ENCODE peak calls at places on chromosomes 16 and 17, in nine cellular contexts. One of them, this sample, is unnamed.
A peak's percentile ranks its signal among the peaks of the same experiment; 100 is the strongest.

GRCh38 chr16:66266436-66267286 is 99.8 kb upstream of the CDH5 start:
- DNase-seq in A549: no peak
- DNase-seq in CD8-positive, alpha-beta T cell: no peak
- DNase-seq in neuronal stem cell: no peak
- DNase-seq in stimulated activated CD8-positive, alpha-beta memory T cell treated with anti-CD3 and anti-CD28 coated beads, Interleukin-7, amount 100 ng/mL, for 1 hour: no peak
- DNase-seq in substantia nigra: no peak
- DNase-seq in NCI-H1105: no peak
- DNase-seq in cardiac septum: no peak
- DNase-seq in neural crest cell: no peak
- DNase-seq in this sample: peak; percentile 69

GRCh38 chr16:12099451-12100123 is 123.1 kb downstream of the SNX29 start:
- DNase-seq in A549: no peak
- DNase-seq in CD8-positive, alpha-beta T cell: no peak
- DNase-seq in neuronal stem cell: no peak
- DNase-seq in stimulated activated CD8-positive, alpha-beta memory T cell treated with anti-CD3 and anti-CD28 coated beads, Interleukin-7, amount 100 ng/mL, for 1 hour: no peak
- DNase-seq in substantia nigra: no peak
- DNase-seq in NCI-H1105: no peak
- DNase-seq in cardiac septum: no peak
- DNase-seq in neural crest cell: no peak
- DNase-seq in this sample: no peak

GRCh38 chr16:21590287-21590686 is 9.1 kb upstream of the METTL9 start:
- DNase-seq in A549: no peak
- DNase-seq in CD8-positive, alpha-beta T cell: no peak
- DNase-seq in neuronal stem cell: no peak
- DNase-seq in stimulated activated CD8-positive, alpha-beta memory T cell treated with anti-CD3 and anti-CD28 coated beads, Interleukin-7, amount 100 ng/mL, for 1 hour: no peak
- DNase-seq in substantia nigra: no peak
- DNase-seq in NCI-H1105: no peak
- DNase-seq in cardiac septum: no peak
- DNase-seq in neural crest cell: no peak
- DNase-seq in this sample: no peak

GRCh38 chr17:45246861-45247428 is 14.9 kb downstream of the SPATA32 start:
- DNase-seq in A549: peak; percentile 56
- DNase-seq in CD8-positive, alpha-beta T cell: no peak
- DNase-seq in neuronal stem cell: peak; percentile 64
- DNase-seq in stimulated activated CD8-positive, alpha-beta memory T cell treated with anti-CD3 and anti-CD28 coated beads, Interleukin-7, amount 100 ng/mL, for 1 hour: no peak
- DNase-seq in substantia nigra: no peak
- DNase-seq in NCI-H1105: peak; percentile 40
- DNase-seq in cardiac septum: no peak
- DNase-seq in neural crest cell: peak; percentile 65
- DNase-seq in this sample: peak; percentile 50

GRCh38 chr17:47700471-47701449 is 6.8 kb downstream of the TBKBP1 start:
- DNase-seq in A549: no peak
- DNase-seq in CD8-positive, alpha-beta T cell: no peak
- DNase-seq in neuronal stem cell: no peak
- DNase-seq in stimulated activated CD8-positive, alpha-beta memory T cell treated with anti-CD3 and anti-CD28 coated beads, Interleukin-7, amount 100 ng/mL, for 1 hour: no peak
- DNase-seq in substantia nigra: no peak
- DNase-seq in NCI-H1105: no peak
- DNase-seq in cardiac septum: no peak
- DNase-seq in neural crest cell: no peak
- DNase-seq in this sample: no peak

GRCh38 chr17:43025766-43026537 is 921 bp downstream of the RND2 start:
- DNase-seq in A549: no peak
- DNase-seq in CD8-positive, alpha-beta T cell: no peak
- DNase-seq in neuronal stem cell: no peak
- DNase-seq in stimulated activated CD8-positive, alpha-beta memory T cell treated with anti-CD3 and anti-CD28 coated beads, Interleukin-7, amount 100 ng/mL, for 1 hour: no peak
- DNase-seq in substantia nigra: no peak
- DNase-seq in NCI-H1105: no peak
- DNase-seq in cardiac septum: no peak
- DNase-seq in neural crest cell: no peak
- DNase-seq in this sample: no peak

GRCh38 chr17:83155128-83156081 is 76.0 kb downstream of the METRNL start:
- DNase-seq in A549: no peak
- DNase-seq in CD8-positive, alpha-beta T cell: no peak
- DNase-seq in neuronal stem cell: no peak
- DNase-seq in stimulated activated CD8-positive, alpha-beta memory T cell treated with anti-CD3 and anti-CD28 coated beads, Interleukin-7, amount 100 ng/mL, for 1 hour: no peak
- DNase-seq in substantia nigra: no peak
- DNase-seq in NCI-H1105: no peak
- DNase-seq in cardiac septum: peak; percentile 67
- DNase-seq in neural crest cell: no peak
- DNase-seq in this sample: no peak

GRCh38 chr17:10313037-10313672 is 59.7 kb downstream of the MYH13 start:
- DNase-seq in A549: no peak
- DNase-seq in CD8-positive, alpha-beta T cell: no peak
- DNase-seq in neuronal stem cell: no peak
- DNase-seq in stimulated activated CD8-positive, alpha-beta memory T cell treated with anti-CD3 and anti-CD28 coated beads, Interleukin-7, amount 100 ng/mL, for 1 hour: no peak
- DNase-seq in substantia nigra: no peak
- DNase-seq in NCI-H1105: no peak
- DNase-seq in cardiac septum: no peak
- DNase-seq in neural crest cell: no peak
- DNase-seq in this sample: no peak

GRCh38 chr17:47324224-47325020 is 667 bp downstream of the EFCAB13 start:
- DNase-seq in A549: peak; percentile 81
- DNase-seq in CD8-positive, alpha-beta T cell: peak; percentile 45
- DNase-seq in neuronal stem cell: peak; percentile 12
- DNase-seq in stimulated activated CD8-positive, alpha-beta memory T cell treated with anti-CD3 and anti-CD28 coated beads, Interleukin-7, amount 100 ng/mL, for 1 hour: no peak
- DNase-seq in substantia nigra: no peak
- DNase-seq in NCI-H1105: peak; percentile 65
- DNase-seq in cardiac septum: no peak
- DNase-seq in neural crest cell: no peak
- DNase-seq in this sample: peak; percentile 78

GRCh38 chr16:5615868-5616642 is 518.5 kb upstream of the EEF2KMT start:
- DNase-seq in A549: peak; percentile 58
- DNase-seq in CD8-positive, alpha-beta T cell: no peak
- DNase-seq in neuronal stem cell: peak; percentile 69
- DNase-seq in stimulated activated CD8-positive, alpha-beta memory T cell treated with anti-CD3 and anti-CD28 coated beads, Interleukin-7, amount 100 ng/mL, for 1 hour: no peak
- DNase-seq in substantia nigra: peak; percentile 16
- DNase-seq in NCI-H1105: no peak
- DNase-seq in cardiac septum: no peak
- DNase-seq in neural crest cell: peak; percentile 70
- DNase-seq in this sample: no peak

GRCh38 chr17:40472733-40473452 is 28.5 kb downstream of the TNS4 start:
- DNase-seq in A549: peak; percentile 89
- DNase-seq in CD8-positive, alpha-beta T cell: no peak
- DNase-seq in neuronal stem cell: no peak
- DNase-seq in stimulated activated CD8-positive, alpha-beta memory T cell treated with anti-CD3 and anti-CD28 coated beads, Interleukin-7, amount 100 ng/mL, for 1 hour: no peak
- DNase-seq in substantia nigra: no peak
- DNase-seq in NCI-H1105: no peak
- DNase-seq in cardiac septum: no peak
- DNase-seq in neural crest cell: no peak
- DNase-seq in this sample: no peak

GRCh38 chr17:1449412-1449967 is 6.5 kb downstream of the CRK start:
- DNase-seq in A549: no peak
- DNase-seq in CD8-positive, alpha-beta T cell: no peak
- DNase-seq in neuronal stem cell: no peak
- DNase-seq in stimulated activated CD8-positive, alpha-beta memory T cell treated with anti-CD3 and anti-CD28 coated beads, Interleukin-7, amount 100 ng/mL, for 1 hour: no peak
- DNase-seq in substantia nigra: no peak
- DNase-seq in NCI-H1105: no peak
- DNase-seq in cardiac septum: no peak
- DNase-seq in neural crest cell: no peak
- DNase-seq in this sample: no peak

This sample was measured in mesenchymal stem cell.